ENCODE peak calls at places on chromosomes 11 and 22, in nine cellular contexts. T is bronchial epithelial cell; P is effector CD4-positive, alpha-beta T cell; H is NCI-H1105 treated with DMSO at 0.1 percent for 48 hours; K is activated CD8-positive, alpha-beta memory T cell treated with anti-CD3 and anti-CD28 coated beads, Interleukin-2, amount 50 U/mL, for 48 hours; E is HT1080; X is CD4-positive, alpha-beta memory T cell; F is brain microvascular endothelial cell; J is activated gamma-delta T cell treated with anti-CD3 and anti-CD28 coated beads, Interleukin-2, amount 50 U/mL, for 16 hours. M is an unnamed sample.

GRCh38 chr11:125947419-125948277 is 1.8 kb downstream of the VSIG10L2 start:
- DNase-seq in T (no peak), J (no peak), H (no peak), E (no peak), X (no peak), F (no peak), P (no peak), K (no peak), M (no peak)

GRCh38 chr22:30047364-30047738 is 32.9 kb upstream of the HORMAD2 start:
- DNase-seq in T (no peak), E (peak), H (no peak), X (peak), F (no peak), K (peak), J (no peak), P (no peak), M (no peak)

GRCh38 chr11:10807629-10808552 is 835 bp downstream of the EIF4G2 start:
- DNase-seq in P (peak), F (peak), H (peak), K (peak), T (peak), J (peak), E (peak), X (peak), M (peak)

GRCh38 chr22:40345801-40346177 is 511 bp upstream of the ADSL start:
- DNase-seq in E (no peak), T (peak), P (peak), H (peak), F (no peak), X (peak), K (peak), J (peak), M (peak)

GRCh38 chr22:27987557-27987956 is 68.5 kb upstream of the PITPNB start:
- DNase-seq in J (no peak), E (peak), F (peak), X (no peak), H (no peak), P (no peak), T (no peak), K (peak), M (no peak)

GRCh38 chr11:724063-724732 is 18.2 kb downstream of the EPS8L2 start:
- DNase-seq in F (no peak), K (no peak), H (no peak), P (no peak), X (no peak), T (no peak), E (no peak), J (no peak), M (no peak)

GRCh38 chr22:26800858-26801257 is 143.5 kb downstream of the MIAT start:
- DNase-seq in T (no peak), H (no peak), K (no peak), J (no peak), P (no peak), E (no peak), X (no peak), F (peak), M (no peak)

GRCh38 chr11:34650528-34650927 is 29.6 kb downstream of the EHF start:
- DNase-seq in E (no peak), T (no peak), K (peak), P (peak), J (peak), F (no peak), H (no peak), X (peak), M (no peak)

GRCh38 chr22:47136671-47137070 is 374.2 kb downstream of the TBC1D22A start:
- DNase-seq in X (no peak), T (no peak), F (no peak), E (no peak), P (no peak), J (no peak), H (no peak), K (no peak), M (no peak)

GRCh38 chr22:46202897-46203589 is 47.0 kb downstream of the CDPF1 start:
- DNase-seq in J (no peak), T (no peak), E (no peak), F (no peak), X (no peak), K (no peak), P (no peak), H (no peak), M (no peak)

GRCh38 chr22:30541979-30542810 is 4.3 kb downstream of the SEC14L6 start:
- DNase-seq in F (no peak), J (no peak), K (no peak), X (no peak), P (no peak), T (no peak), E (no peak), H (no peak), M (no peak)

GRCh38 chr11:1548221-1549070 is 23.6 kb downstream of the DUSP8 start:
- DNase-seq in X (no peak), E (peak), J (no peak), P (no peak), H (peak), F (peak), T (peak), K (no peak), M (no peak)

GRCh38 chr22:46042786-46043185 is 65.8 kb upstream of the WNT7B start:
- DNase-seq in J (no peak), F (no peak), K (peak), X (no peak), T (no peak), P (no peak), E (no peak), H (no peak), M (no peak)

GRCh38 chr11:74138572-74138971 is 32.2 kb downstream of the C2CD3 start:
- DNase-seq in E (peak), K (no peak), T (peak), X (no peak), F (peak), H (no peak), J (no peak), P (no peak), M (peak)

GRCh38 chr11:75801362-75802021 is 13.5 kb upstream of the UVRAG start:
- DNase-seq in P (no peak), K (no peak), T (no peak), H (no peak), E (no peak), F (no peak), J (no peak), X (no peak), M (no peak)

GRCh38 chr11:1373536-1374214 is 16.1 kb upstream of the BRSK2 start:
- DNase-seq in F (peak), H (no peak), X (no peak), P (peak), J (no peak), E (no peak), K (no peak), T (no peak), M (no peak)

GRCh38 chr11:1202154-1202775 is 20.6 kb upstream of the MUC5B start:
- DNase-seq in K (no peak), X (no peak), P (no peak), H (no peak), E (peak), F (no peak), T (no peak), J (no peak), M (no peak)

GRCh38 chr11:105911454-105911853 is 110.6 kb downstream of the MSANTD4 start:
- DNase-seq in F (no peak), K (no peak), X (no peak), P (no peak), E (no peak), J (no peak), T (no peak), H (no peak), M (no peak)

GRCh38 chr11:122189259-122189658 is 73.2 kb upstream of the BLID start:
- DNase-seq in J (no peak), P (no peak), T (peak), H (no peak), F (peak), X (no peak), E (peak), K (no peak), M (peak)

GRCh38 chr22:21951931-21952465 is 650 bp downstream of the PPM1F start:
- DNase-seq in J (no peak), T (peak), K (peak), F (peak), E (no peak), X (no peak), H (no peak), P (no peak), M (no peak)

GRCh38 chr11:134482128-134482527 is 70.1 kb upstream of the B3GAT1 start:
- DNase-seq in F (no peak), E (no peak), P (no peak), K (no peak), H (no peak), X (no peak), T (no peak), J (no peak), M (no peak)

GRCh38 chr22:20453222-20453621 is 15.6 kb upstream of the SCARF2 start:
- DNase-seq in J (no peak), F (no peak), X (no peak), H (no peak), P (no peak), T (no peak), K (no peak), E (no peak), M (no peak)

GRCh38 chr11:13962562-13963168 is at the start of gene SPON1:
- DNase-seq in F (no peak), J (peak), H (peak), E (no peak), X (peak), P (peak), T (no peak), K (peak), M (no peak)

GRCh38 chr11:16154715-16155396 is 201.5 kb downstream of the SOX6 start:
- DNase-seq in F (no peak), J (no peak), X (no peak), T (peak), P (no peak), H (no peak), E (peak), K (no peak), M (peak)

GRCh38 chr11:70824590-70825300 is 426.4 kb downstream of the CTTN start:
- DNase-seq in H (no peak), K (no peak), T (no peak), P (no peak), J (no peak), F (no peak), X (no peak), E (no peak), M (no peak)

GRCh38 chr11:88535916-88536547 is 198.5 kb upstream of the CTSC start:
- DNase-seq in F (no peak), J (no peak), P (no peak), H (no peak), T (peak), X (no peak), E (peak), K (no peak), M (peak)

GRCh38 chr11:103055174-103055890 is 36.6 kb downstream of the DCUN1D5 start:
- DNase-seq in F (peak), E (peak), X (peak), P (no peak), H (peak), K (no peak), J (no peak), T (peak), M (peak)

GRCh38 chr11:75576445-75577049 is 14.5 kb downstream of the SERPINH1 start:
- DNase-seq in F (peak), P (no peak), J (no peak), E (no peak), T (peak), K (no peak), H (no peak), X (no peak), M (no peak)

GRCh38 chr11:77104727-77105126 is 2.1 kb downstream of the OMP start:
- DNase-seq in K (no peak), P (no peak), X (no peak), T (no peak), F (no peak), H (no peak), J (no peak), E (no peak), M (no peak)

GRCh38 chr11:70397336-70397982 is 870 bp upstream of the CTTN start:
- DNase-seq in F (peak), P (no peak), E (no peak), J (no peak), H (peak), X (no peak), T (no peak), K (peak), M (peak)